ENCODE peak calls at places on chromosomes 7 and 10, in seven cellular contexts. One of them, this sample, is unnamed.

GRCh38 chr7:81158189-81158588 is 239.3 kb upstream of the SEMA3C start:
- DNase-seq in suprapubic skin: no peak
- DNase-seq in heart left ventricle: no peak
- DNase-seq in neural crest cell: no peak
- DNase-seq in glutamatergic neuron: no peak
- DNase-seq in GM13977: no peak
- DNase-seq in WTC11: no peak
- DNase-seq in this sample: no peak

GRCh38 chr7:29363636-29364425 is 169.3 kb downstream of the CHN2 start:
- DNase-seq in heart left ventricle: no peak
- DNase-seq in glutamatergic neuron: no peak
- DNase-seq in neural crest cell: no peak
- DNase-seq in suprapubic skin: no peak
- DNase-seq in WTC11: no peak
- DNase-seq in GM13977: no peak
- DNase-seq in this sample: no peak

GRCh38 chr10:104337985-104338735 is at the start of gene ITPRIP:
- DNase-seq in neural crest cell: peak
- DNase-seq in GM13977: peak
- DNase-seq in heart left ventricle: peak
- DNase-seq in glutamatergic neuron: peak
- DNase-seq in WTC11: peak
- DNase-seq in suprapubic skin: no peak
- DNase-seq in this sample: peak

GRCh38 chr7:129665013-129665401 is 53.5 kb downstream of the NRF1 start:
- DNase-seq in WTC11: peak
- DNase-seq in neural crest cell: no peak
- DNase-seq in heart left ventricle: no peak
- DNase-seq in glutamatergic neuron: no peak
- DNase-seq in suprapubic skin: no peak
- DNase-seq in GM13977: no peak
- DNase-seq in this sample: no peak

GRCh38 chr10:44968101-44968886 is 8.7 kb downstream of the RASSF4 start:
- DNase-seq in GM13977: no peak
- DNase-seq in neural crest cell: no peak
- DNase-seq in suprapubic skin: peak
- DNase-seq in glutamatergic neuron: no peak
- DNase-seq in heart left ventricle: peak
- DNase-seq in WTC11: no peak
- DNase-seq in this sample: peak

GRCh38 chr7:157574120-157574519 is 237.3 kb downstream of the DNAJB6 start:
- DNase-seq in neural crest cell: no peak
- DNase-seq in WTC11: no peak
- DNase-seq in GM13977: no peak
- DNase-seq in heart left ventricle: peak
- DNase-seq in glutamatergic neuron: no peak
- DNase-seq in suprapubic skin: no peak
- DNase-seq in this sample: no peak

GRCh38 chr7:64515330-64515729 is 47.5 kb downstream of the ZNF680 start:
- DNase-seq in WTC11: no peak
- DNase-seq in heart left ventricle: no peak
- DNase-seq in glutamatergic neuron: no peak
- DNase-seq in neural crest cell: no peak
- DNase-seq in GM13977: no peak
- DNase-seq in suprapubic skin: no peak
- DNase-seq in this sample: no peak

GRCh38 chr10:25017661-25018060 is 1.2 kb downstream of the THNSL1 start:
- DNase-seq in neural crest cell: no peak
- DNase-seq in glutamatergic neuron: no peak
- DNase-seq in heart left ventricle: no peak
- DNase-seq in suprapubic skin: no peak
- DNase-seq in WTC11: no peak
- DNase-seq in GM13977: no peak
- DNase-seq in this sample: no peak

GRCh38 chr10:110163192-110163773 is 44.1 kb upstream of the MXI1 start:
- DNase-seq in neural crest cell: no peak
- DNase-seq in heart left ventricle: no peak
- DNase-seq in GM13977: no peak
- DNase-seq in WTC11: no peak
- DNase-seq in glutamatergic neuron: no peak
- DNase-seq in suprapubic skin: no peak
- DNase-seq in this sample: no peak

GRCh38 chr10:43215758-43216455 is 51.0 kb downstream of the RASGEF1A start:
- DNase-seq in neural crest cell: no peak
- DNase-seq in GM13977: no peak
- DNase-seq in WTC11: no peak
- DNase-seq in suprapubic skin: no peak
- DNase-seq in glutamatergic neuron: no peak
- DNase-seq in heart left ventricle: peak
- DNase-seq in this sample: no peak

GRCh38 chr10:123726826-123727225 is 60.7 kb downstream of the GPR26 start:
- DNase-seq in glutamatergic neuron: no peak
- DNase-seq in neural crest cell: no peak
- DNase-seq in GM13977: no peak
- DNase-seq in suprapubic skin: no peak
- DNase-seq in WTC11: no peak
- DNase-seq in heart left ventricle: no peak
- DNase-seq in this sample: no peak

GRCh38 chr10:123722351-123722750 is 56.2 kb downstream of the GPR26 start:
- DNase-seq in WTC11: no peak
- DNase-seq in neural crest cell: no peak
- DNase-seq in glutamatergic neuron: no peak
- DNase-seq in heart left ventricle: no peak
- DNase-seq in suprapubic skin: no peak
- DNase-seq in GM13977: no peak
- DNase-seq in this sample: no peak

GRCh38 chr10:123721441-123722049 is 55.4 kb downstream of the GPR26 start:
- DNase-seq in heart left ventricle: no peak
- DNase-seq in neural crest cell: no peak
- DNase-seq in glutamatergic neuron: no peak
- DNase-seq in suprapubic skin: no peak
- DNase-seq in GM13977: no peak
- DNase-seq in WTC11: no peak
- DNase-seq in this sample: no peak

GRCh38 chr10:123726381-123726780 is 60.2 kb downstream of the GPR26 start:
- DNase-seq in heart left ventricle: no peak
- DNase-seq in glutamatergic neuron: no peak
- DNase-seq in WTC11: no peak
- DNase-seq in neural crest cell: no peak
- DNase-seq in GM13977: no peak
- DNase-seq in suprapubic skin: no peak
- DNase-seq in this sample: no peak

DNA sequence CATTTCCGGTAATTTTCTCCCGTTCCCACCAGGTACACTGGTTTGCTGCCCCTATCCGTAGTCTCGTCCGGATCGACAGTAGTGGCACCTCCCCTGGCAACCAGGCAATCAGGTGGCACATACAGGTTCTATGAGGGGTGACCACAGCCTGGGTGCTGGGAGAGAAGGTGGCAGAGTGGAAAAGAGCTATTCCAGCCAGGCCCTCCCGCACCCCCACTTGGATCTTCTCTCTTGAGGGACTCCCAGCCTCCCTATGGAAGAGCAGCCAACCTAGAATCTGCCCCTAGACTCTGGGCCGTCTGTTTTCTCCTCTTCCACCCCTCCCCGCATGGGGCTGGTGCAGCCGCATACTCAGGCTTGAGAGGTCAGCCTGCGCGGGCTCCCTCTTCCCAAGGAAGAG is 58.6 kb downstream of the GPR26 start:
- DNase-seq in GM13977: no peak
- DNase-seq in neural crest cell: no peak
- DNase-seq in glutamatergic neuron: no peak
- DNase-seq in heart left ventricle: no peak
- DNase-seq in suprapubic skin: no peak
- DNase-seq in WTC11: no peak
- DNase-seq in this sample: no peak
- TF ChIP-seq CTCF in GM13977: no peak
- TF ChIP-seq CTCF in neural crest cell: no peak
- TF ChIP-seq CTCF in glutamatergic neuron: no peak
- TF ChIP-seq CTCF in heart left ventricle: no peak
- TF ChIP-seq CTCF in suprapubic skin: no peak
- TF ChIP-seq CTCF in WTC11: no peak
- TF ChIP-seq CTCF in this sample: no peak

DNA sequence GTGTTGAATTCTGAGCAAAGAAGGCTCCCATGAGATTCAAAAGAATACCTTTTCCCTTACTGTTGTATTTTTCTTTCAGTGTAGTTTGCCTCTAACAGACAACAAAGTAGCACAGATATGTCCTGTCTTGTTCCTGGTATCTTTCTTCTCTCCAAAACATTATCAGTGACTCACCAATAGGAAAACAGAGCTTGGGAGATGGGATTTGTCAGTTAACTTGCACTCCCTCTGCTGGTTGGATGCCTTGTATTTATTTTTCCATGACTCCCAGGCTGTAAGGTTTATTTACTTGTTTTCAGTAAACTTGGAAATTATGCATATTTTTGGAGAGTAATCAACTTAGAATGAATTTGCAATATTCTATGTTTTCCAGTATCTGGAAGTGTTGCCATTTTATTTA is 129.7 kb downstream of the SAMD9 start:
- DNase-seq in heart left ventricle: no peak
- DNase-seq in glutamatergic neuron: no peak
- DNase-seq in WTC11: no peak
- DNase-seq in suprapubic skin: no peak
- DNase-seq in GM13977: no peak
- DNase-seq in neural crest cell: no peak
- DNase-seq in this sample: no peak
- TF ChIP-seq CTCF in heart left ventricle: peak
- TF ChIP-seq CTCF in glutamatergic neuron: peak
- TF ChIP-seq CTCF in WTC11: no peak
- TF ChIP-seq CTCF in suprapubic skin: peak
- TF ChIP-seq CTCF in GM13977: no peak
- TF ChIP-seq CTCF in neural crest cell: peak
- TF ChIP-seq CTCF in this sample: no peak

DNA sequence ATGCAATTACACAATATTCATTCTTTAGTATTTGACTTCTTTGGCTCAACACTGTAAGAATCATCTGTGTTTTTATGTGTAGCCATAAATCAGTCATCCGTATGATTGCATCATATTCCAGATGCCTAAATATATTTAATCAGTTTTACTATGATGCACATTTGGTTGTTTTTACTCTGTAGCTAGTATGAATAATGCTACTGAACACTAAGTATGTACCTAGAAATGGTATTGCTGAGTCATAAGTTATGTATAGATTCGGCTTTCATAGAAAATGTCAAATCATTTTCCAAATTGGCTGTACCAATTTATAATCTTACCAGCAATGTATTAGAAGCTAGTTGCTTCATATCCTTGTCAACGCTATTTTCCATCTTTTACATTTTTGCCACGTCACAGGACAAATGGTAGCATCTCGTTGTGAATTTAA is 197.3 kb upstream of the PLXNA4 start:
- DNase-seq in WTC11: no peak
- DNase-seq in neural crest cell: no peak
- DNase-seq in suprapubic skin: no peak
- DNase-seq in GM13977: no peak
- DNase-seq in glutamatergic neuron: no peak
- DNase-seq in heart left ventricle: no peak
- DNase-seq in this sample: no peak
- TF ChIP-seq CTCF in WTC11: no peak
- TF ChIP-seq CTCF in neural crest cell: no peak
- TF ChIP-seq CTCF in suprapubic skin: no peak
- TF ChIP-seq CTCF in GM13977: no peak
- TF ChIP-seq CTCF in glutamatergic neuron: no peak
- TF ChIP-seq CTCF in heart left ventricle: no peak
- TF ChIP-seq CTCF in this sample: no peak

GRCh38 chr7:18295781-18296417 is 199.7 kb upstream of the HDAC9 start:
- DNase-seq in suprapubic skin: no peak
- DNase-seq in neural crest cell: no peak
- DNase-seq in WTC11: no peak
- DNase-seq in heart left ventricle: no peak
- DNase-seq in glutamatergic neuron: no peak
- DNase-seq in GM13977: no peak
- DNase-seq in this sample: no peak
- TF ChIP-seq CTCF in suprapubic skin: no peak
- TF ChIP-seq CTCF in neural crest cell: no peak
- TF ChIP-seq CTCF in WTC11: no peak
- TF ChIP-seq CTCF in heart left ventricle: no peak
- TF ChIP-seq CTCF in glutamatergic neuron: no peak
- TF ChIP-seq CTCF in GM13977: no peak
- TF ChIP-seq CTCF in this sample: peak

GRCh38 chr10:34489973-34490372 is 325.1 kb downstream of the PARD3 start:
- DNase-seq in neural crest cell: no peak
- DNase-seq in heart left ventricle: no peak
- DNase-seq in GM13977: no peak
- DNase-seq in WTC11: no peak
- DNase-seq in glutamatergic neuron: no peak
- DNase-seq in suprapubic skin: no peak
- DNase-seq in this sample: no peak
- TF ChIP-seq CTCF in neural crest cell: no peak
- TF ChIP-seq CTCF in heart left ventricle: no peak
- TF ChIP-seq CTCF in GM13977: no peak
- TF ChIP-seq CTCF in WTC11: no peak
- TF ChIP-seq CTCF in glutamatergic neuron: no peak
- TF ChIP-seq CTCF in suprapubic skin: no peak
- TF ChIP-seq CTCF in this sample: no peak

DNA sequence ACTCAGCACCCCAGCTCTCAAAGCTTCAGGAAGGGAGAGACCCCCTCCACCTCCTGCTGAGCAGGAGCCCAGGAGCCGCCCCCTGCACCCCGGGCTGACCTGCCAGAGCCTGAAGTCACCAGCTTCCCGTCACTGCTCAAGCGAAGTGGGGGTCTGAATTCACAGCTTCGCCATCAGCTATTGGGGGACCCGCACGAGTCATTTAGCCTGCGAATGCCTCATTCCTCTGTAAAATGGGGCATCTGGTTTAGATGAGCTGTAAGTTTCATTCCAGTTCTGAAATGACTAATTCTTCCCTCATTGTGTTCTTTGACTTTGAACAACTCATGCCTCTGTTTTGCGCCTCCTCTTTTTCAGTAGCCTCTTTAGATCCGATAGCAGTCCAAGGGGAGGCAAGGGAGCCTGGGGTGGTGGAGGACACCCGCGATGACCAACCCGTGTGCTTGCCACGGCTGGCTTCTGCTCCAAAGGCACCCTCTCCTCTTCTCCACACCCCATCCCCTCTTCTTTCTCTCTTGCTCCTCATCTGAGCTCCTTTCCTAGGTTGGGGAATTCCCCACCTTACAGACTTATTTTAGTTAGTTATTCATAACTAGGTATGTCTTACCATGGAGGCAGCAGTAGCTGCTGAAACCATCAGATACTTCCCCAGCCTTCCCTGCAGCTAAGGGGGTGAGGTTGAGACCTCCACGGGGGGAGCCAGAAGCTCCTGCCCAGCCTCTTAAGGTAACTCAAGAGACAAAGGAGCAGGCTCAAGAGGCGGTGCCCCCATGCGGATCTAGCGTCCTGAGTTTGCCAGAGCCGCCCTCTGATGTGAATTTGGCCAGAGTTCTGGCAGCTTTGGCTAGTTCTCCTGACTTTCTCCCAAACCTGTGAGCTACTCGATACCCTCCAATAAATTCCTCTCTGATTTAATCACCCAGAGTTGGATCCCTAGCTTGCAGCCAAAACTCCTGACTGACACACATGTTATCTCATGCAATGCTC is 47.7 kb downstream of the RBM17 start:
- DNase-seq in heart left ventricle: no peak
- DNase-seq in neural crest cell: no peak
- DNase-seq in suprapubic skin: peak
- DNase-seq in GM13977: peak
- DNase-seq in WTC11: no peak
- DNase-seq in glutamatergic neuron: no peak
- DNase-seq in this sample: no peak
- TF ChIP-seq CTCF in heart left ventricle: no peak
- TF ChIP-seq CTCF in neural crest cell: no peak
- TF ChIP-seq CTCF in suprapubic skin: no peak
- TF ChIP-seq CTCF in GM13977: no peak
- TF ChIP-seq CTCF in WTC11: no peak
- TF ChIP-seq CTCF in glutamatergic neuron: no peak
- TF ChIP-seq CTCF in this sample: no peak